ENCODE peak calls at places on chromosomes 4 and X, in eight cellular contexts. P, Q, V, G, C, D, O and H are unnamed samples.

GRCh38 chrX:136193771-136194170 is 46.4 kb downstream of the FHL1 start:
- DNase-seq in P (no peak), Q (no peak), V (no peak), G (no peak), C (no peak), D (no peak), O (no peak), H (no peak)

GRCh38 chrX:120358687-120359086 is 3.2 kb upstream of the ATP1B4 start:
- DNase-seq in P (no peak), Q (no peak), V (no peak), G (no peak), C (no peak), D (no peak), O (no peak), H (no peak)

GRCh38 chr4:47525154-47525819 is 40.2 kb downstream of the ATP10D start:
- DNase-seq in P (no peak), Q (no peak), V (peak; percentile 94), G (no peak), C (no peak), D (no peak), O (peak; percentile 51), H (no peak)

GRCh38 chrX:148385471-148385870 is 114.9 kb upstream of the AFF2 start:
- DNase-seq in P (no peak), Q (no peak), V (no peak), G (no peak), C (no peak), D (no peak), O (no peak), H (no peak)

GRCh38 chr4:105715692-105716278 is 7.2 kb downstream of the GSTCD start:
- DNase-seq in P (peak; percentile 18), Q (no peak), V (peak; percentile 55), G (no peak), C (no peak), D (no peak), O (no peak), H (no peak)

GRCh38 chrX:140822861-140823260 is 113.3 kb downstream of the LINC00632 start:
- DNase-seq in P (no peak), Q (no peak), V (no peak), G (no peak), C (no peak), D (no peak), O (no peak), H (no peak)

GRCh38 chr4:34194585-34194984 is 2049.7 kb downstream of the ARAP2 start:
- DNase-seq in P (no peak), Q (no peak), V (no peak), G (no peak), C (no peak), D (no peak), O (no peak), H (no peak)

GRCh38 chrX:18702362-18703195 is 4.9 kb upstream of the PPEF1 start:
- DNase-seq in P (peak; percentile 89), Q (no peak), V (peak; percentile 75), G (no peak), C (no peak), D (no peak), O (no peak), H (no peak)

GRCh38 chr4:182449186-182449880 is 206.1 kb downstream of the TENM3 start:
- DNase-seq in P (peak; percentile 15), Q (no peak), V (no peak), G (no peak), C (no peak), D (no peak), O (no peak), H (peak; percentile 71)

GRCh38 chr4:105174098-105174497 is 27.4 kb downstream of the TET2 start:
- DNase-seq in P (no peak), Q (no peak), V (no peak), G (no peak), C (no peak), D (no peak), O (no peak), H (no peak)

GRCh38 chr4:38784141-38784540 is 1.4 kb upstream of the TLR10 start:
- DNase-seq in P (no peak), Q (no peak), V (no peak), G (no peak), C (no peak), D (no peak), O (no peak), H (no peak)

GRCh38 chr4:38785041-38785790 is 2.4 kb upstream of the TLR10 start:
- DNase-seq in P (no peak), Q (no peak), V (no peak), G (no peak), C (no peak), D (no peak), O (no peak), H (no peak)

GRCh38 chr4:38781854-38782261 is 932 bp downstream of the TLR10 start:
- DNase-seq in P (no peak), Q (no peak), V (no peak), G (no peak), C (no peak), D (no peak), O (no peak), H (no peak)

GRCh38 chr4:38783109-38783460 is 295 bp upstream of the TLR10 start:
- DNase-seq in P (no peak), Q (no peak), V (no peak), G (no peak), C (no peak), D (no peak), O (no peak), H (no peak)

GRCh38 chr4:38782452-38783108 is at the start of gene TLR10:
- DNase-seq in P (peak; percentile 19), Q (no peak), V (peak; percentile 67), G (peak; percentile 52), C (no peak), D (no peak), O (peak; percentile 53), H (peak; percentile 59)
- TF ChIP-seq CTCF in P (peak; percentile 53), Q (peak; percentile 71), V (peak; percentile 51), G (peak; percentile 58), C (peak; percentile 74), D (peak; percentile 56), O (peak; percentile 70), H (peak; percentile 59)

GRCh38 chr4:139082750-139083532 is 67.4 kb downstream of the NOCT start:
- DNase-seq in P (peak; percentile 86), Q (peak; percentile 89), V (peak; percentile 98), G (peak; percentile 95), C (peak; percentile 91), D (peak; percentile 97), O (peak; percentile 95), H (peak; percentile 96)

GRCh38 chr4:139078926-139079325 is 63.3 kb downstream of the NOCT start:
- DNase-seq in P (no peak), Q (no peak), V (no peak), G (no peak), C (no peak), D (no peak), O (no peak), H (no peak)

GRCh38 chr4:139076016-139076744 is 60.6 kb downstream of the NOCT start:
- DNase-seq in P (no peak), Q (no peak), V (no peak), G (no peak), C (no peak), D (no peak), O (no peak), H (no peak)

GRCh38 chr4:139077567-139078355 is 62.2 kb downstream of the NOCT start:
- DNase-seq in P (no peak), Q (no peak), V (peak; percentile 7), G (no peak), C (no peak), D (no peak), O (no peak), H (no peak)
- H3K4me1 ChIP-seq in P (peaks cover 31% of the 10 kb centered on the region), Q (peaks cover 29% of the 10 kb centered on the region), V (peaks cover 52% of the 10 kb centered on the region), G (peaks cover 59% of the 10 kb centered on the region), C (peaks cover 93% of the 10 kb centered on the region), D (peaks cover 3% of the 10 kb centered on the region), O (peaks cover 20% of the 10 kb centered on the region), H (peaks cover 6% of the 10 kb centered on the region)

GRCh38 chrX:79161655-79162054 is 17.2 kb downstream of the GPR174 start:
- DNase-seq in P (no peak), Q (no peak), V (no peak), G (no peak), C (no peak), D (no peak), O (no peak), H (no peak)
- H3K4me3 ChIP-seq in P (no peak overlapping the region), Q (no peak overlapping the region), V (no peak overlapping the region), G (no peak overlapping the region), C (peak overlapping the region; percentile 26), D (no peak overlapping the region), O (no peak overlapping the region), H (no peak overlapping the region)

GRCh38 chr4:75289843-75290616 is 224.2 kb downstream of the RCHY1 start:
- DNase-seq in P (no peak), Q (no peak), V (peak; percentile 25), G (peak; percentile 12), C (no peak), D (no peak), O (no peak), H (peak; percentile 25)
- TF ChIP-seq CTCF in P (no peak), Q (no peak), V (peak; percentile 33), G (no peak), C (peak; percentile 17), D (peak; percentile 1), O (no peak), H (no peak)

GRCh38 chr4:76979236-76979635 is 29.7 kb downstream of the SEPTIN11 start:
- DNase-seq in P (no peak), Q (no peak), V (no peak), G (no peak), C (no peak), D (no peak), O (no peak), H (no peak)

GRCh38 chr4:76982638-76983579 is 33.4 kb downstream of the SEPTIN11 start:
- DNase-seq in P (peak; percentile 4), Q (no peak), V (peak; percentile 60), G (no peak), C (no peak), D (no peak), O (no peak), H (peak; percentile 20)

GRCh38 chr4:76977731-76978350 is 28.3 kb downstream of the SEPTIN11 start:
- DNase-seq in P (no peak), Q (no peak), V (peak; percentile 78), G (no peak), C (no peak), D (no peak), O (no peak), H (no peak)

GRCh38 chr4:76981649-76982048 is 32.1 kb downstream of the SEPTIN11 start:
- DNase-seq in P (no peak), Q (no peak), V (peak; percentile 60), G (no peak), C (no peak), D (no peak), O (no peak), H (no peak)

GRCh38 chr4:76980280-76980679 is 30.7 kb downstream of the SEPTIN11 start:
- DNase-seq in P (no peak), Q (no peak), V (no peak), G (no peak), C (no peak), D (no peak), O (no peak), H (no peak)
- H3K4me1 ChIP-seq in P (peaks cover 6% of the 10 kb centered on the region), Q (peaks cover 33% of the 10 kb centered on the region), V (peaks cover 10% of the 10 kb centered on the region), G (peaks cover 38% of the 10 kb centered on the region), C (peaks cover 76% of the 10 kb centered on the region), D (peaks cover 45% of the 10 kb centered on the region), O (no peaks in the 10 kb centered on the region), H (peaks cover 24% of the 10 kb centered on the region)